ENCODE peak calls at places on chromosomes 7 and 10, in ten cellular contexts. K, B, F, M, Y, X, G, E, S and D are unnamed samples.
A peak's percentile ranks its signal among the peaks of the same experiment; 100 is the strongest.

GRCh38 chr7:49850921-49851613 is 77.6 kb downstream of the VWC2 start:
- DNase-seq in K (peak; percentile 61), B (no peak), F (no peak), M (no peak), Y (no peak), X (no peak), G (peak; percentile 41), E (no peak), S (no peak), D (no peak)

GRCh38 chr10:84613336-84614021 is 285.1 kb downstream of the CCSER2 start:
- DNase-seq in K (peak; percentile 84), B (peak; percentile 44), F (peak; percentile 3), M (no peak), Y (no peak), X (peak; percentile 52), G (peak; percentile 92), E (peak; percentile 30), S (peak; percentile 69), D (no peak)

GRCh38 chr7:10076661-10077300 is 896.9 kb upstream of the PHF14 start:
- DNase-seq in K (no peak), B (no peak), F (no peak), M (no peak), Y (no peak), X (no peak), G (no peak), E (no peak), S (no peak), D (no peak)

GRCh38 chr10:95214793-95215192 is 20.8 kb downstream of the ACSM6 start:
- DNase-seq in K (no peak), B (peak; percentile 16), F (no peak), M (no peak), Y (no peak), X (no peak), G (no peak), E (peak; percentile 76), S (no peak), D (no peak)

GRCh38 chr7:155190608-155191536 is 106.8 kb upstream of the INSIG1 start:
- DNase-seq in K (peak; percentile 37), B (no peak), F (peak; percentile 12), M (peak; percentile 49), Y (no peak), X (peak; percentile 9), G (peak; percentile 68), E (peak; percentile 34), S (no peak), D (peak; percentile 21)

GRCh38 chr10:119246862-119247549 is 39.6 kb downstream of the GRK5 start:
- DNase-seq in K (no peak), B (no peak), F (no peak), M (peak; percentile 69), Y (no peak), X (no peak), G (no peak), E (peak; percentile 96), S (no peak), D (no peak)

GRCh38 chr10:132784582-132785432 is 1.1 kb downstream of the NKX6-2 start:
- DNase-seq in K (no peak), B (no peak), F (no peak), M (no peak), Y (no peak), X (no peak), G (peak; percentile 60), E (no peak), S (no peak), D (no peak)

GRCh38 chr7:24697416-24697815 is 59.8 kb downstream of the GSDME start:
- DNase-seq in K (no peak), B (no peak), F (no peak), M (no peak), Y (no peak), X (no peak), G (no peak), E (no peak), S (no peak), D (no peak)

GRCh38 chr10:48284002-48284546 is 9.6 kb upstream of the FRMPD2 start:
- DNase-seq in K (no peak), B (no peak), F (no peak), M (no peak), Y (no peak), X (no peak), G (no peak), E (no peak), S (no peak), D (no peak)

GRCh38 chr10:129642427-129642826 is 175.4 kb downstream of the MGMT start:
- DNase-seq in K (no peak), B (no peak), F (no peak), M (no peak), Y (no peak), X (no peak), G (no peak), E (peak; percentile 31), S (no peak), D (no peak)

GRCh38 chr7:118755067-118755625 is 530.6 kb downstream of the ANKRD7 start:
- DNase-seq in K (no peak), B (no peak), F (peak; percentile 26), M (no peak), Y (no peak), X (no peak), G (no peak), E (no peak), S (no peak), D (no peak)

GRCh38 chr7:76262683-76263402 is 39.6 kb upstream of the HSPB1 start:
- DNase-seq in K (peak; percentile 87), B (no peak), F (peak; percentile 63), M (peak; percentile 62), Y (no peak), X (peak; percentile 65), G (peak; percentile 84), E (peak; percentile 67), S (no peak), D (peak; percentile 54)